ENCODE peak calls at places on chromosomes 7 and 10, in four cellular contexts. L is H9, X is NCI-H748 treated with DMSO at 0.1 percent for 48 hours, P is amniotic epithelial cell. U is an unnamed sample.

GRCh38 chr10:133283931-133284330 is 7.3 kb upstream of the ADAM8 start:
- DNase-seq in L (no peak), X (no peak), P (no peak), U (no peak)

GRCh38 chr7:4189151-4189570 is 492.9 kb upstream of the FOXK1 start:
- DNase-seq in L (no peak), X (peak), P (peak), U (peak)

GRCh38 chr10:120172371-120172770 is 279.8 kb downstream of the SEC23IP start:
- DNase-seq in L (no peak), X (no peak), P (peak), U (no peak)

GRCh38 chr7:27677912-27678612 is 15.4 kb upstream of the HIBADH start:
- DNase-seq in L (no peak), X (no peak), P (peak), U (no peak)

GRCh38 chr10:114340816-114341215 is 63.5 kb downstream of the AFAP1L2 start:
- DNase-seq in L (no peak), X (no peak), P (no peak), U (no peak)

GRCh38 chr7:43151076-43151475 is 38.6 kb downstream of the HECW1 start:
- DNase-seq in L (no peak), X (no peak), P (no peak), U (no peak)

GRCh38 chr10:103445366-103445765 is 6.8 kb downstream of the CALHM2 start:
- DNase-seq in L (no peak), X (no peak), P (no peak), U (no peak)

GRCh38 chr10:67695555-67695954 is 440 bp downstream of the CTNNA3 start:
- DNase-seq in L (no peak), X (no peak), P (no peak), U (no peak)

GRCh38 chr7:75969704-75970498 is 24.5 kb downstream of the TMEM120A start:
- DNase-seq in L (no peak), X (no peak), P (peak), U (no peak)

GRCh38 chr10:98363188-98363587 is 51.8 kb downstream of the PYROXD2 start:
- DNase-seq in L (no peak), X (no peak), P (no peak), U (no peak)

GRCh38 chr7:29332027-29332806 is 137.6 kb downstream of the CHN2 start:
- DNase-seq in L (no peak), X (peak), P (no peak), U (peak)

GRCh38 chr10:17835688-17836087 is 26.5 kb downstream of the MRC1 start:
- DNase-seq in L (peak), X (no peak), P (peak), U (no peak)